ENCODE peak calls at places on chromosomes 2 and 18, in ten cellular contexts. B is K562, Q is neuronal stem cell, L is ovary, E is left ventricle myocardium inferior, Z is Panc1, P is tibial artery, R is cardiac muscle cell, G is upper lobe of right lung, U is fibroblast of lung. C is an unnamed sample.

GRCh38 chr2:187360286-187360685 is 87.8 kb downstream of the CALCRL start:
- DNase-seq in U (no peak), P (no peak), G (no peak), Q (no peak), E (no peak), L (no peak), R (no peak), Z (no peak), B (no peak), C (no peak)

GRCh38 chr18:21735452-21736015 is 5.1 kb upstream of the MIB1 start:
- DNase-seq in B (peak; percentile 73), E (peak; percentile 23), L (no peak), P (no peak), G (peak; percentile 73), U (peak; percentile 79), R (peak; percentile 59), Z (no peak), Q (no peak), C (no peak)

GRCh38 chr2:237324446-237325236 is 89.3 kb downstream of the COL6A3 start:
- DNase-seq in L (no peak), R (peak; percentile 80), G (no peak), Q (no peak), E (no peak), Z (no peak), B (no peak), U (peak; percentile 90), P (no peak), C (no peak)

GRCh38 chr2:238569415-238570195 is 142.9 kb downstream of the ASB1 start:
- DNase-seq in U (no peak), L (no peak), Q (no peak), Z (no peak), E (no peak), G (peak; percentile 93), B (no peak), P (peak; percentile 68), R (peak; percentile 36), C (no peak)

GRCh38 chr2:226488034-226488433 is 311.6 kb downstream of the IRS1 start:
- DNase-seq in G (no peak), E (no peak), B (no peak), R (no peak), L (no peak), P (no peak), U (no peak), Q (no peak), Z (no peak), C (no peak)

GRCh38 chr2:173254659-173255058 is 100.0 kb upstream of the CDCA7 start:
- DNase-seq in P (no peak), E (no peak), L (no peak), U (no peak), R (no peak), Q (no peak), B (no peak), Z (no peak), G (no peak), C (no peak)

GRCh38 chr2:115160523-115161521 is 718.4 kb downstream of the DPP10 start:
- DNase-seq in B (no peak), G (peak; percentile 76), U (no peak), E (no peak), Z (no peak), P (no peak), L (no peak), R (no peak), Q (peak; percentile 68), C (no peak)

GRCh38 chr2:124162256-124162655 is 137.2 kb downstream of the CNTNAP5 start:
- DNase-seq in P (no peak), L (no peak), E (no peak), B (no peak), R (no peak), U (no peak), Z (no peak), G (no peak), Q (no peak), C (no peak)

GRCh38 chr2:108574332-108574731 is 40.1 kb downstream of the LIMS1 start:
- DNase-seq in P (no peak), G (no peak), Q (no peak), R (no peak), B (no peak), Z (no peak), U (no peak), E (no peak), L (no peak), C (no peak)

GRCh38 chr18:48800479-48800876 is 150.3 kb downstream of the SMAD7 start:
- DNase-seq in B (no peak), U (no peak), Z (no peak), R (no peak), G (peak; percentile 37), Q (no peak), L (no peak), P (peak; percentile 18), E (peak; percentile 5), C (peak; percentile 46)

GRCh38 chr2:42652086-42652485 is 83.7 kb downstream of the MTA3 start:
- DNase-seq in E (no peak), L (no peak), Z (no peak), G (no peak), P (no peak), B (no peak), U (no peak), R (no peak), Q (no peak), C (no peak)

GRCh38 chr18:57052759-57053158 is 94.1 kb upstream of the BOD1L2 start:
- DNase-seq in E (no peak), B (no peak), P (no peak), Q (no peak), L (no peak), G (no peak), Z (no peak), R (no peak), U (no peak), C (no peak)

GRCh38 chr2:206144383-206144782 is 14.9 kb downstream of the NDUFS1 start:
- DNase-seq in U (no peak), G (no peak), L (no peak), R (no peak), Q (no peak), Z (no peak), B (no peak), P (no peak), E (no peak), C (no peak)

GRCh38 chr2:220499281-220499680 is 871.9 kb downstream of the SLC4A3 start:
- DNase-seq in R (peak; percentile 42), Z (no peak), P (peak; percentile 25), E (peak; percentile 31), B (no peak), L (peak; percentile 22), G (no peak), U (peak; percentile 76), Q (no peak), C (no peak)

DNA sequence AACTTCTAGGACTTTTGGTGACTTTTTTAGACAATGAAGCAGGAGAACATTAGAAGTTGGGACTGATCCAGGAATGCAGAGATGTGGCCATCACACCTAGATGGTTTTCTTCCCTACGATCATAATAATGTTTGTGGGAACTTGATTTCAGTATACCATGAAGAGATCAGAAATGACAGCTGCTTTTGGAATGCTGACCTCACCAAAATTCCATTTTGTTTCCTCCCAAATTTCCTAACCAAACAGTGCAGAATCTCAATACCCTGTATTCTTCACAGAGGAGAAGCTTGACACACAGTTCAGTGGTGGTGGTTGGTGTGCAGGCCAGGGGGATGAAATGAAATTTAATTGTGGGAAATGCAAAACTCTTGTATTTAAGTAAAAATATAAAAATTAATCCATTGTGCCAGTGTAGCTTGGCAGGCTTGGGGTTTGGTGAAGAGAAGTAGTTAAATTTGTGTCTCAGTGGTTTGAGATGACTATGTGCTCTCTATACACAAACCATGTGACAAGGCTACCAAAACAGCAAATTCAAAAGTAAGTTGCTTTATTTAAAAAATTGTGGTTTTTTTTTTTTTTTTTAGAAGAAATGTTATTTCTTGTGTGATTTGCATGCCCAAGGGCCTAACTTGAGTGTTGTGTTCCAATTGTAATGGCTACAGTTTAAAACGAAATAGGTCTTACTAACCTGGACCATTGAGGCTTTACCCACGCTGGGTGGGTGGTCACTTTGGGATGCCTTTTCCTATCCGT is 252.4 kb downstream of the LPIN1 start:
- DNase-seq in Z (no peak), R (no peak), L (no peak), U (no peak), Q (no peak), E (no peak), G (no peak), P (no peak), B (no peak), C (no peak)
- H3K27ac ChIP-seq in Z (no peak overlapping the region), R (no peak overlapping the region), L (no peak overlapping the region), U (no peak overlapping the region), Q (no peak overlapping the region), E (no peak overlapping the region), G (no peak overlapping the region), P (no peak overlapping the region), B (no peak overlapping the region), C (no peak overlapping the region)

DNA sequence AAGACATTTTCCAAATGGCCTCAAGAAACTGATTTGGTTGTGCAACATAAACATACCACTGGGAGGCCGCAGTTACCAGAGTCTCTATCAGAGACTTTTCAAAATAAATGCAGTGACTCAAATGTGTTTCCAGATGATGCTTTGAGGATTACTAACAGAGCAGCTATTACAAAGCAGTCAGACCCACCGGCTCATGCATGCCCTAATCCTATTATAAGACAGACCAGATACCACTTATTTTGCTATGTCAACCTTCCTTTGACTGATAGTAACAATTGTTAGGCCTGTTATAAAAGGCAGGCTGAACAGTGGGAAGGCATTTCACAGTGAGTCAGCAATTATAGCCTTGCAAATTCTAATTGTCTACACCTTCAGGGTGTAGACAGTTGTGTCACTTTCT is 217.7 kb downstream of the LRRTM1 start:
- DNase-seq in G (no peak), L (no peak), U (peak; percentile 86), Z (no peak), R (peak; percentile 55), B (peak; percentile 26), Q (no peak), P (no peak), E (no peak), C (no peak)
- H3K4me1 ChIP-seq in G (no peaks in the 10 kb centered on the region), L (no peaks in the 10 kb centered on the region), U (peaks cover 3% of the 10 kb centered on the region), Z (no peaks in the 10 kb centered on the region), R (peaks cover 10% of the 10 kb centered on the region), B (peaks cover 11% of the 10 kb centered on the region), Q (no peaks in the 10 kb centered on the region), P (no peaks in the 10 kb centered on the region), E (no peaks in the 10 kb centered on the region), C (no peaks in the 10 kb centered on the region)

GRCh38 chr18:45102863-45103262 is 422.2 kb downstream of the SETBP1 start:
- DNase-seq in G (no peak), E (no peak), Z (no peak), B (no peak), Q (no peak), U (no peak), R (no peak), P (no peak), L (no peak), C (no peak)
- H3K27ac ChIP-seq in G (no peak overlapping the region), E (no peak overlapping the region), Z (no peak overlapping the region), B (no peak overlapping the region), Q (no peak overlapping the region), U (no peak overlapping the region), R (no peak overlapping the region), P (no peak overlapping the region), L (no peak overlapping the region), C (no peak overlapping the region)

DNA sequence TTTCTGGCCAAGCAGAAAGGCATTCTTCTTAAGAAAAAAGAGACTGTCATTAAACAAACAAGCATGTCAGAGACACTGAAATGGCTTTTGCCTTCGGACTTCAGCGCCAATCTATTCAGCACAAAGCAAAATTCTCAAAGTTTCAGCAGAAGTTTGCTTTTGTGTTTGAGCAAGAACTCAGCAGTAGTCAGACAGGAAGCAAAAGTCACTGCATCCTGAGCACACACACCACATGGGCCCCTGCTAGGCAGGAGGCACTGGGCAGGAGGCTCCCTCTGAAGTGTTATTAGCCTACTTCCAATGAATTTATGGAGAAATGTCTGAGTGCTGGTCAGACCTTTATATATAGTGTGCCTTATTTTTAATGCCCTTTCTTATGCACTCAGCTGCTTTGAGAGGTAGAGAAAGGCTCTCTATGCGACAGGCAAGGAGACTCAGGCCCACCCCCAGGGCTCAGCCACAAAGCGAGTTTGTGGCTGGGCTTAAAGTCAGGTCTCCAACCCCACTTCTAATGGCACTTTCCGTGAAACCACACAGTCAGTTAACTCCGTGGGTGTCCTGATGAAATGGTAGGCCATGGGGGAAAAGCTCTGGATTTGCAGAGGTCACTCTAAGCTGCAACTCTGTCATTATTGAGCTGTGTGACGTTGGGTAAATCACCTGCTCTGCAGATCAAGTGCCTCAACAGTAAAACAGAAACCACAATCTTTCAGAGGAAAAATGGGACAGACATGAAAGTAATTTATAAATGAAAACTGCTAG is 161.0 kb upstream of the TMEM200C start:
- DNase-seq in U (peak; percentile 65), L (no peak), Q (peak; percentile 11), G (no peak), P (no peak), E (no peak), B (no peak), Z (peak; percentile 0), R (peak; percentile 41), C (no peak)
- H3K4me1 ChIP-seq in U (peaks cover 7% of the 10 kb centered on the region), L (no peaks in the 10 kb centered on the region), Q (peaks cover 10% of the 10 kb centered on the region), G (no peaks in the 10 kb centered on the region), P (no peaks in the 10 kb centered on the region), E (peaks cover 53% of the 10 kb centered on the region), B (no peaks in the 10 kb centered on the region), Z (no peaks in the 10 kb centered on the region), R (peaks cover 68% of the 10 kb centered on the region), C (no peaks in the 10 kb centered on the region)